ENCODE peak calls at places on chromosome 15, in seven cellular contexts. E is IMR-90, K is GM12878, H is A549, Y is HepG2, X is H1, R is K562. Q is an unnamed sample.

GRCh38 chr15:85625856-85626255 is 168.9 kb downstream of the KLHL25 start:
- DNase-seq in E (peak), K (no peak), H (no peak), Y (no peak), X (no peak), R (no peak), Q (no peak)

GRCh38 chr15:98899266-98900021 is 108.1 kb downstream of the PGPEP1L start:
- DNase-seq in E (no peak), K (no peak), H (no peak), Y (no peak), X (no peak), R (no peak), Q (no peak)

GRCh38 chr15:94692697-94693096 is 461.3 kb downstream of the MCTP2 start:
- DNase-seq in E (no peak), K (no peak), H (no peak), Y (no peak), X (no peak), R (no peak), Q (no peak)

GRCh38 chr15:26421065-26421464 is 351.8 kb downstream of the GABRB3 start:
- DNase-seq in E (no peak), K (no peak), H (no peak), Y (no peak), X (no peak), R (no peak), Q (no peak)

GRCh38 chr15:93102211-93102610 is 13.2 kb upstream of the RGMA start:
- DNase-seq in E (no peak), K (no peak), H (no peak), Y (no peak), X (no peak), R (no peak), Q (no peak)

GRCh38 chr15:56325186-56325585 is 40.0 kb upstream of the TEX9 start:
- DNase-seq in E (peak), K (no peak), H (peak), Y (no peak), X (no peak), R (no peak), Q (no peak)

GRCh38 chr15:54792526-54792925 is 404.2 kb downstream of the RSL24D1 start:
- DNase-seq in E (no peak), K (no peak), H (no peak), Y (no peak), X (no peak), R (no peak), Q (no peak)

GRCh38 chr15:38187646-38188313 is 64.9 kb upstream of the SPRED1 start:
- DNase-seq in E (peak), K (no peak), H (no peak), Y (peak), X (no peak), R (no peak), Q (no peak)

GRCh38 chr15:88810449-88810848 is 7.2 kb downstream of the ACAN start:
- DNase-seq in E (peak), K (no peak), H (no peak), Y (no peak), X (no peak), R (no peak), Q (no peak)

GRCh38 chr15:75661041-75661778 is 13.5 kb downstream of the SNX33 start:
- DNase-seq in E (peak), K (no peak), H (peak), Y (peak), X (peak), R (no peak), Q (no peak)

GRCh38 chr15:75059607-75060006 is 36.2 kb downstream of the PPCDC start:
- DNase-seq in E (no peak), K (no peak), H (no peak), Y (no peak), X (no peak), R (no peak), Q (no peak)

GRCh38 chr15:56369234-56369633 is 4.0 kb downstream of the TEX9 start:
- DNase-seq in E (no peak), K (no peak), H (no peak), Y (no peak), X (no peak), R (no peak), Q (no peak)

GRCh38 chr15:77027111-77027696 is 32.3 kb downstream of the PSTPIP1 start:
- DNase-seq in E (no peak), K (no peak), H (no peak), Y (no peak), X (no peak), R (no peak), Q (peak)

GRCh38 chr15:62559049-62559733 is 394.1 kb upstream of the C2CD4B start:
- DNase-seq in E (peak), K (no peak), H (no peak), Y (no peak), X (no peak), R (no peak), Q (no peak)

GRCh38 chr15:101652783-101653430 is 726 bp upstream of the TM2D3 start:
- DNase-seq in E (no peak), K (no peak), H (no peak), Y (no peak), X (no peak), R (peak), Q (no peak)
- TF ChIP-seq RFX5 in E (no peak), K (peak), H (no peak), Y (no peak), X (no peak), R (no peak), Q (no peak)

GRCh38 chr15:69824075-69824876 is 273.4 kb downstream of the TLE3 start:
- DNase-seq in E (no peak), K (no peak), H (no peak), Y (no peak), X (no peak), R (no peak), Q (no peak)

GRCh38 chr15:69819371-69819770 is 278.3 kb downstream of the TLE3 start:
- DNase-seq in E (no peak), K (no peak), H (no peak), Y (no peak), X (no peak), R (no peak), Q (no peak)

GRCh38 chr15:69823223-69823907 is 274.4 kb downstream of the TLE3 start:
- DNase-seq in E (peak), K (no peak), H (peak), Y (no peak), X (no peak), R (peak), Q (peak)

GRCh38 chr15:69818529-69818928 is 279.2 kb downstream of the TLE3 start:
- DNase-seq in E (no peak), K (no peak), H (no peak), Y (no peak), X (no peak), R (no peak), Q (no peak)

DNA sequence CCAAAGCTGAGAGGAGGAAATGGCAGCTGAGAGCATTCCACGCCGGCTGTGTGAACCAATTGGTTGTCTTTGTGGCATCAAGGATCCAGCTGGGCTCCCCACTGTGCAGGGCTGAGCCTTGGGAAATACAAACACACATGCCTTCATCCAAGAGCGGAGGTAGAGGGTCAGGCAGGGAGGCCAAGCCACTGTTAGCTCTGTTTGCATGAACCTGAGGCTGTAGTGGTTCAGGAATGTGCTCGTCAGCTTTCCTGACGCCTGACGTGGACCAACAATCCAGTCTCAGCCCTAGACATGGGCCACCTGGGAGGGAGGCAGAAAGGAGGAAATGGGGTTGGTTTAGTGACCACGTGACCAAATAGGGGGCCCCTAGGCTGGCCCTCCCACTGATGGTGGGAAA is 276.9 kb downstream of the TLE3 start:
- DNase-seq in E (peak), K (no peak), H (no peak), Y (no peak), X (peak), R (no peak), Q (no peak)
- TF ChIP-seq RFX5 in E (no peak), K (no peak), H (no peak), Y (no peak), X (no peak), R (no peak), Q (no peak)

GRCh38 chr15:43748376-43748775 is 2.1 kb downstream of the PDIA3 start:
- DNase-seq in E (peak), K (no peak), H (no peak), Y (no peak), X (no peak), R (no peak), Q (no peak)
- TF ChIP-seq RFX5 in E (no peak), K (no peak), H (no peak), Y (no peak), X (no peak), R (no peak), Q (no peak)

DNA sequence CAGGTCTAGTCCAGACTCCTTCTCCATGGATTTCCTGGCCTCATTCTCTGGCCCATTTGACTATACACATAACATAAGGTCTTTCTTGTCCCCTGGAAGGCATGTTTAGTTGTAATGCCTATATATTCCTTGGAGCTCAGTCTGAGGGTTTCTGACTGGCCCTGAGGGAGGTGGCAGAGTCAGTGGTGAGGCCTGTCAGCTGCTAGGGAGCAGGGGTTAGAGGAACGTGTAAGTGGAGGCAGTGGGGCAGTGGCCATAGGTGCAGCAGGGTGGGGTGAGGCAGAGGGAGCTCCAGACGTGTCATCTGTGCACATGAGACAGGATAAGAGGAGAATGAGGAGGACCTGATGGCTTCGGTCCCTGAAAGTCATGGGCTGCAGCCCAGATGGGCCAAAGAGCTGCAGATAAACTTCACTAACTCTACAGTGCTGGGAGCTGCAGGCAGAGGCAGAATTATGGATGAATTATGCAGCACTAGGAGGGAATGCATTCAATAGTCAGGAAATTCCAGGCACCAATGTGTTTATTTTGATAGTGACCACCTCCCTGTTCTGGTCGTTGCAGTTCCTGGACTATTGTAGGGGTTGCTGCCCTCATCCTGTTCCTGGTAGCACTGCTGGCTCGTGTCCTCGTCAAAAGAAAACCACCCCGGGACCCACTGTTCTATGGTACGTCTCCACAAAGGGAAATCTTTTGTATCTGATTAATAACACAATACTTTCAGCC is 5.0 kb downstream of the TM6SF1 start:
- DNase-seq in E (peak), K (no peak), H (no peak), Y (no peak), X (no peak), R (no peak), Q (no peak)
- TF ChIP-seq RFX5 in E (peak), K (no peak), H (no peak), Y (no peak), X (no peak), R (no peak), Q (no peak)

GRCh38 chr15:52737720-52738119 is 52.4 kb downstream of the ONECUT1 start:
- DNase-seq in E (no peak), K (no peak), H (no peak), Y (no peak), X (peak), R (no peak), Q (no peak)
- TF ChIP-seq RFX5 in E (no peak), K (no peak), H (no peak), Y (no peak), X (no peak), R (no peak), Q (no peak)

DNA sequence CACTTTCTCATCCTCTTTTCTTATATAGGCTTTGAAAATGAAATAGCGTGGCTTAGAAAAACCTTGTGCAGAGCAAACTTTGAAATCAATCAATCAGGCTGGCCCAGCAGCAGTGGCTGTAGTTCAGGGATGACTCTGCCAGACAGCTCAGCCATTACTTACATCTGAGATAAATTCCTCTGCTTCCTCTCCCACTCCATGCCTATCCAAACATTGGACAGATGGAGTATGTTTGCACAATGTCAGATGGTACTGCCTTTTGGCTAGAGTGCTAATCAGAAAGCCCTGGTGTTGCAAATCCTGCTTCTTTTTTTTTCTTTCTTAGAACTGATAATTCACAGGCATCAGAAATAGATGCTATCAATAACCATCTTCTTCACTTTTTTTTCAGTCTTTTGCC is 1065.1 kb downstream of the AGBL1 start:
- DNase-seq in E (peak), K (no peak), H (no peak), Y (no peak), X (no peak), R (no peak), Q (peak)
- TF ChIP-seq RFX5 in E (no peak), K (no peak), H (no peak), Y (no peak), X (no peak), R (no peak), Q (no peak)

GRCh38 chr15:83174891-83175290 is 32.7 kb downstream of the HDGFL3 start:
- DNase-seq in E (no peak), K (no peak), H (no peak), Y (no peak), X (no peak), R (no peak), Q (no peak)
- TF ChIP-seq RFX5 in E (no peak), K (no peak), H (no peak), Y (no peak), X (no peak), R (no peak), Q (no peak)

GRCh38 chr15:68542771-68543544 is 35.8 kb upstream of the CORO2B start:
- DNase-seq in E (peak), K (no peak), H (no peak), Y (peak), X (no peak), R (no peak), Q (no peak)

GRCh38 chr15:68548375-68548774 is 30.4 kb upstream of the CORO2B start:
- DNase-seq in E (no peak), K (no peak), H (no peak), Y (no peak), X (no peak), R (no peak), Q (no peak)

GRCh38 chr15:68550004-68550403 is 28.8 kb upstream of the CORO2B start:
- DNase-seq in E (no peak), K (no peak), H (no peak), Y (no peak), X (no peak), R (no peak), Q (no peak)

GRCh38 chr15:68543546-68544008 is 35.2 kb upstream of the CORO2B start:
- DNase-seq in E (no peak), K (no peak), H (peak), Y (no peak), X (no peak), R (no peak), Q (no peak)

DNA sequence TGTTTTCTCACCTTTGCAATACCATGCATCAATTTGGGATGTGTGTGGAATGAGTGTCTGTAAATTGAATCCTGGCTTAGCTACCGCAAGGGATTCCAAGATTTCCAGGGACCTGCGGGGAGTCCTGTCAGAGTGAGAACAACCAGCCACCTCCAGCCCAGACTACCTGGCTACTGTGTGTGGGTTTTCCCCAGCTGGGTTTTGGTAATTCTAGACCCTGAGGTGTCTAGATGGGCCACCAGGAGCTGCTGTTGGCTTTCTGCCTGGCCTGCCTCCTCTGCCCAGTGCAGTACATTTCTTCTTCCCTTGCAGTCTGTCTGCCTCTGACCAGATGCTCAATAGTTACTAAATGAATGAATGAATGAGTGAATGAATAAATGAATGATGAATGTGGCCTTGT is 32.5 kb upstream of the CORO2B start:
- DNase-seq in E (no peak), K (no peak), H (no peak), Y (no peak), X (no peak), R (no peak), Q (no peak)
- TF ChIP-seq RFX5 in E (no peak), K (no peak), H (no peak), Y (no peak), X (no peak), R (no peak), Q (no peak)

DNA sequence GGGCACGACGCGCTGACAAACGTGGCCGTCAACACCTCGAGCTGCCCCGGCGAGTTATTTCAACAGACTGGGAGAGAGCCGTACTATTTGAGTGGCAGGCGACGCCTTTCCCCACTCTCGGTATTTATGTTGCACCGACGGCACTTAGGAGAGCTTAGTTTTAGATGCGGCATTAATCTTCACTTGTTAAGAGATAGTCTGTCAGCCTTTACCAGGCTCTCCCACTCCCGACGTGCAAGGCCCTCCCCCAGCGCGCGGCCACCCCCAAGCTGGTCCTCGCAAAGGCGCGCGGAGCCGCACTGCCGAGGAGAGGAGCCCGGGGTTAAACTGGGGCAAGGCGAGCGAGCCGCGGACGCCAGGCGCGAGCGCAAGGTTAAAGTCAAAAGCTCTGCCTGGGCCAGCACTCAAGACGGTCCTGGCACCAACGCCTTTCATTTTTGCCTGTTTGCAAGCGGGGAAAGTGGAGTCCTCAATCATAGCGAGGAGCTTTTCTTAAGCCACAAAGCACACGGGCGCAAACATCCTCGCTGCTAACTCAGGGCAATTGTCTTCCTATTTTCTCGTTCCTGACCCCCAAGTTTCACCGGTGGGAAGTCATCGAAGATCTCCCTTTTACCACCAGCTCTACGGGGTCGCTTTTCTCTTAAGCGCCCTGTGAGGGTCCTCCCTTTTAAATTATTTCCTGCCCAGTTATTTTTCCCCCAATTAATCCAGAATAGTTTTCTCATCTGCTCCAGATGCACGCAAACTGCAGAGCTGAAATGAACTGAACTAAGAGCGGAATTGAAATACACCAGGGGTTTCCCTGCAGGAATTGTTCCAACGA is 86.6 kb downstream of the NR2F2 start:
- DNase-seq in E (peak), K (no peak), H (peak), Y (no peak), X (peak), R (no peak), Q (no peak)
- TF ChIP-seq RFX5 in E (no peak), K (no peak), H (no peak), Y (no peak), X (no peak), R (no peak), Q (no peak)

GRCh38 chr15:48392356-48392755 is 61.1 kb downstream of the DUT start:
- DNase-seq in E (no peak), K (no peak), H (no peak), Y (no peak), X (no peak), R (no peak), Q (no peak)
- TF ChIP-seq RFX5 in E (no peak), K (no peak), H (no peak), Y (no peak), X (no peak), R (no peak), Q (no peak)

Q was measured in SK-N-SH.